ENCODE peak calls at places on chromosome 13, in nine cellular contexts. O is NT2/D1; P is keratinocyte; N is endodermal cell; E is GM23248; S is NCI-H187 treated with DMSO at 0.1 percent for 48 hours; Z is activated naive CD8-positive, alpha-beta T cell treated with anti-CD3 and anti-CD28 coated beads, Interleukin-2, amount 50 U/mL, for 24 hours; C is activated CD4-positive, CD25-positive, alpha-beta regulatory T cell; Q is breast epithelium. Y is an unnamed sample.

GRCh38 chr13:41017153-41017552 is 2.0 kb downstream of the ELF1 start:
- DNase-seq in O (no peak), P (no peak), N (no peak), E (no peak), S (no peak), Z (peak), C (no peak), Q (peak), Y (no peak)

GRCh38 chr13:50069255-50069654 is 54.0 kb downstream of the KCNRG start:
- DNase-seq in O (no peak), P (no peak), N (no peak), E (peak), S (no peak), Z (no peak), C (no peak), Q (no peak), Y (no peak)

GRCh38 chr13:72221276-72221962 is 354.4 kb upstream of the DACH1 start:
- DNase-seq in O (peak), P (peak), N (peak), E (no peak), S (no peak), Z (peak), C (no peak), Q (no peak), Y (no peak)

GRCh38 chr13:69817333-69817732 is 290.3 kb upstream of the ATXN8OS start:
- DNase-seq in O (no peak), P (no peak), N (no peak), E (no peak), S (no peak), Z (no peak), C (no peak), Q (no peak), Y (no peak)

GRCh38 chr13:79548886-79549285 is 67.9 kb downstream of the NDFIP2 start:
- DNase-seq in O (no peak), P (no peak), N (no peak), E (no peak), S (no peak), Z (no peak), C (no peak), Q (no peak), Y (no peak)

GRCh38 chr13:41916173-41916954 is 44.5 kb downstream of the VWA8 start:
- DNase-seq in O (no peak), P (no peak), N (no peak), E (peak), S (no peak), Z (no peak), C (no peak), Q (no peak), Y (no peak)

GRCh38 chr13:35953537-35954206 is 177.5 kb downstream of the DCLK1 start:
- DNase-seq in O (peak), P (no peak), N (peak), E (peak), S (peak), Z (no peak), C (no peak), Q (peak), Y (peak)

GRCh38 chr13:102657630-102658029 is 37.2 kb downstream of the METTL21C start:
- DNase-seq in O (no peak), P (no peak), N (no peak), E (peak), S (no peak), Z (no peak), C (no peak), Q (no peak), Y (no peak)

GRCh38 chr13:35984776-35985453 is 146.3 kb downstream of the DCLK1 start:
- DNase-seq in O (no peak), P (no peak), N (peak), E (no peak), S (peak), Z (no peak), C (no peak), Q (no peak), Y (peak)

GRCh38 chr13:112771877-112772538 is 82.2 kb downstream of the ATP11A start:
- DNase-seq in O (no peak), P (no peak), N (no peak), E (no peak), S (no peak), Z (no peak), C (no peak), Q (no peak), Y (no peak)

GRCh38 chr13:52743988-52744387 is 4.4 kb upstream of the CNMD start:
- DNase-seq in O (no peak), P (no peak), N (no peak), E (no peak), S (no peak), Z (no peak), C (no peak), Q (no peak), Y (no peak)

GRCh38 chr13:37534181-37534580 is 64.4 kb downstream of the POSTN start:
- DNase-seq in O (no peak), P (no peak), N (no peak), E (peak), S (no peak), Z (no peak), C (no peak), Q (no peak), Y (no peak)

GRCh38 chr13:40490086-40490723 is 176.2 kb downstream of the FOXO1 start:
- DNase-seq in O (no peak), P (no peak), N (no peak), E (no peak), S (peak), Z (peak), C (no peak), Q (no peak), Y (no peak)

GRCh38 chr13:36814465-36814864 is 4.6 kb upstream of the RFXAP start:
- DNase-seq in O (no peak), P (no peak), N (no peak), E (no peak), S (no peak), Z (no peak), C (no peak), Q (no peak), Y (no peak)

GRCh38 chr13:52850396-52851152 is 2.1 kb upstream of the PCDH8 start:
- DNase-seq in O (peak), P (no peak), N (peak), E (peak), S (no peak), Z (peak), C (peak), Q (peak), Y (peak)

GRCh38 chr13:73056054-73056962 is 2.5 kb upstream of the KLF5 start:
- DNase-seq in O (no peak), P (no peak), N (no peak), E (peak), S (no peak), Z (no peak), C (no peak), Q (no peak), Y (no peak)

GRCh38 chr13:59780058-59780457 is 383.7 kb downstream of the DIAPH3 start:
- DNase-seq in O (no peak), P (no peak), N (no peak), E (peak), S (no peak), Z (no peak), C (no peak), Q (no peak), Y (no peak)

GRCh38 chr13:30158774-30159445 is 148.4 kb downstream of the KATNAL1 start:
- DNase-seq in O (no peak), P (no peak), N (no peak), E (peak), S (no peak), Z (no peak), C (no peak), Q (peak), Y (no peak)

GRCh38 chr13:91133941-91134772 is 213.3 kb upstream of the MIR17HG start:
- DNase-seq in O (peak), P (peak), N (peak), E (peak), S (peak), Z (peak), C (no peak), Q (peak), Y (peak)

GRCh38 chr13:37656247-37656940 is 57.8 kb upstream of the POSTN start:
- DNase-seq in O (no peak), P (peak), N (no peak), E (peak), S (no peak), Z (no peak), C (no peak), Q (no peak), Y (no peak)

GRCh38 chr13:46982856-46983582 is 86.2 kb upstream of the HTR2A start:
- DNase-seq in O (no peak), P (no peak), N (no peak), E (no peak), S (no peak), Z (peak), C (no peak), Q (no peak), Y (no peak)

GRCh38 chr13:50529154-50529882 is 314.2 kb downstream of the DLEU7 start:
- DNase-seq in O (no peak), P (peak), N (peak), E (peak), S (peak), Z (no peak), C (no peak), Q (peak), Y (no peak)